ENCODE peak calls at places on chromosomes 6 and 20, in six cellular contexts. One of them, this sample, is unnamed. For H3K36me3, the result is how much of the 10 kb centered on the place peaks cover.

GRCh38 chr6:11918021-11918738 is 93.9 kb upstream of the HIVEP1 start:
- DNase-seq in mammary epithelial cell: peak
- DNase-seq in hepatocyte: peak
- DNase-seq in heart left ventricle: no peak
- DNase-seq in PC-3: no peak
- DNase-seq in psoas muscle: no peak
- DNase-seq in this sample: no peak

GRCh38 chr20:52104546-52105044 is 87.0 kb downstream of the ZFP64 start:
- DNase-seq in mammary epithelial cell: no peak
- DNase-seq in psoas muscle: no peak
- DNase-seq in hepatocyte: peak
- DNase-seq in heart left ventricle: no peak
- DNase-seq in PC-3: no peak
- DNase-seq in this sample: no peak

GRCh38 chr6:113104546-113105325 is 752.4 kb upstream of the MARCKS start:
- DNase-seq in heart left ventricle: no peak
- DNase-seq in psoas muscle: no peak
- DNase-seq in mammary epithelial cell: no peak
- DNase-seq in PC-3: no peak
- DNase-seq in hepatocyte: no peak
- DNase-seq in this sample: no peak

GRCh38 chr6:29976588-29977424 is 34.5 kb downstream of the HLA-A start:
- DNase-seq in hepatocyte: peak
- DNase-seq in psoas muscle: peak
- DNase-seq in PC-3: peak
- DNase-seq in heart left ventricle: peak
- DNase-seq in mammary epithelial cell: peak
- DNase-seq in this sample: peak

GRCh38 chr20:24034820-24035219 is 46.2 kb upstream of the GGTLC1 start:
- DNase-seq in PC-3: peak
- DNase-seq in psoas muscle: no peak
- DNase-seq in mammary epithelial cell: peak
- DNase-seq in hepatocyte: peak
- DNase-seq in heart left ventricle: no peak
- DNase-seq in this sample: no peak

GRCh38 chr6:75624335-75624734 is 22.7 kb downstream of the SENP6 start:
- DNase-seq in heart left ventricle: no peak
- DNase-seq in psoas muscle: no peak
- DNase-seq in hepatocyte: no peak
- DNase-seq in mammary epithelial cell: no peak
- DNase-seq in PC-3: no peak
- DNase-seq in this sample: no peak

GRCh38 chr6:143971453-143971852 is 36.6 kb downstream of the PLAGL1 start:
- DNase-seq in PC-3: no peak
- DNase-seq in mammary epithelial cell: no peak
- DNase-seq in psoas muscle: no peak
- DNase-seq in heart left ventricle: no peak
- DNase-seq in hepatocyte: no peak
- DNase-seq in this sample: no peak

GRCh38 chr20:41475507-41475906 is 108.9 kb upstream of the EMILIN3 start:
- DNase-seq in heart left ventricle: no peak
- DNase-seq in mammary epithelial cell: no peak
- DNase-seq in PC-3: no peak
- DNase-seq in psoas muscle: no peak
- DNase-seq in hepatocyte: no peak
- DNase-seq in this sample: no peak

GRCh38 chr20:22582386-22582959 is 1.9 kb downstream of the FOXA2 start:
- DNase-seq in psoas muscle: no peak
- DNase-seq in mammary epithelial cell: no peak
- DNase-seq in hepatocyte: no peak
- DNase-seq in heart left ventricle: no peak
- DNase-seq in PC-3: no peak
- DNase-seq in this sample: no peak

GRCh38 chr6:27209659-27210269 is 37.7 kb upstream of the PRSS16 start:
- DNase-seq in psoas muscle: no peak
- DNase-seq in heart left ventricle: no peak
- DNase-seq in PC-3: no peak
- DNase-seq in hepatocyte: no peak
- DNase-seq in mammary epithelial cell: no peak
- DNase-seq in this sample: no peak

GRCh38 chr6:78589426-78589825 is 277.9 kb upstream of the IRAK1BP1 start:
- DNase-seq in PC-3: no peak
- DNase-seq in psoas muscle: no peak
- DNase-seq in hepatocyte: no peak
- DNase-seq in mammary epithelial cell: no peak
- DNase-seq in heart left ventricle: no peak
- DNase-seq in this sample: no peak
- H3K36me3 ChIP-seq in PC-3: under half
- H3K36me3 ChIP-seq in psoas muscle: under half
- H3K36me3 ChIP-seq in hepatocyte: under half
- H3K36me3 ChIP-seq in mammary epithelial cell: under half
- H3K36me3 ChIP-seq in heart left ventricle: under half
- H3K36me3 ChIP-seq in this sample: under half

DNA sequence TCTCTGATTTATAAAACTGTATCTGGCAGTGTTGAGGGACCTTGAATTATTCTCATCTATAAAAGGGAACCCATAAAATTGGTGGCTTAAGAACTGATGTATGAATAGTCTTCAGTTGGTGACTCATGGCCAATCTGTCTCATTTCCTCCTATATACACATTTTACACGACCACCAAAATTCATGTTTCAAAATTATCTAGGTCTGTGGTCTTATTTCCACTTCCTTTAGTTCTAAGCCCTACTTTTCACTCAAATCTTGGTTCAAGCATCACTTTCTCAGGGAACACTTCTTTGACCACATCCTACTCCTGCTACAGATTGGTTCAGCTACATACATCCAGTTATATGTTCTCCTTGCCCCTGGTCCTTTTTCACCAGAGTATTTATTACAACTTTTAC is 18.6 kb upstream of the ENPP1 start:
- DNase-seq in mammary epithelial cell: no peak
- DNase-seq in PC-3: peak
- DNase-seq in psoas muscle: no peak
- DNase-seq in hepatocyte: no peak
- DNase-seq in heart left ventricle: no peak
- DNase-seq in this sample: no peak
- TF ChIP-seq CTCF in mammary epithelial cell: no peak
- TF ChIP-seq CTCF in PC-3: no peak
- TF ChIP-seq CTCF in psoas muscle: no peak
- TF ChIP-seq CTCF in hepatocyte: no peak
- TF ChIP-seq CTCF in heart left ventricle: no peak
- TF ChIP-seq CTCF in this sample: no peak

GRCh38 chr6:168078943-168079405 is at the start of gene FRMD1:
- DNase-seq in mammary epithelial cell: no peak
- DNase-seq in hepatocyte: peak
- DNase-seq in PC-3: no peak
- DNase-seq in heart left ventricle: no peak
- DNase-seq in psoas muscle: no peak
- DNase-seq in this sample: no peak

GRCh38 chr6:168080397-168081077 is 1.5 kb upstream of the FRMD1 start:
- DNase-seq in mammary epithelial cell: no peak
- DNase-seq in hepatocyte: no peak
- DNase-seq in PC-3: no peak
- DNase-seq in psoas muscle: no peak
- DNase-seq in heart left ventricle: no peak
- DNase-seq in this sample: no peak

GRCh38 chr6:168084465-168085160 is 5.6 kb upstream of the FRMD1 start:
- DNase-seq in hepatocyte: no peak
- DNase-seq in mammary epithelial cell: no peak
- DNase-seq in psoas muscle: no peak
- DNase-seq in PC-3: no peak
- DNase-seq in heart left ventricle: no peak
- DNase-seq in this sample: no peak

GRCh38 chr6:168083142-168083885 is 4.3 kb upstream of the FRMD1 start:
- DNase-seq in heart left ventricle: no peak
- DNase-seq in hepatocyte: no peak
- DNase-seq in psoas muscle: no peak
- DNase-seq in mammary epithelial cell: no peak
- DNase-seq in PC-3: no peak
- DNase-seq in this sample: no peak

DNA sequence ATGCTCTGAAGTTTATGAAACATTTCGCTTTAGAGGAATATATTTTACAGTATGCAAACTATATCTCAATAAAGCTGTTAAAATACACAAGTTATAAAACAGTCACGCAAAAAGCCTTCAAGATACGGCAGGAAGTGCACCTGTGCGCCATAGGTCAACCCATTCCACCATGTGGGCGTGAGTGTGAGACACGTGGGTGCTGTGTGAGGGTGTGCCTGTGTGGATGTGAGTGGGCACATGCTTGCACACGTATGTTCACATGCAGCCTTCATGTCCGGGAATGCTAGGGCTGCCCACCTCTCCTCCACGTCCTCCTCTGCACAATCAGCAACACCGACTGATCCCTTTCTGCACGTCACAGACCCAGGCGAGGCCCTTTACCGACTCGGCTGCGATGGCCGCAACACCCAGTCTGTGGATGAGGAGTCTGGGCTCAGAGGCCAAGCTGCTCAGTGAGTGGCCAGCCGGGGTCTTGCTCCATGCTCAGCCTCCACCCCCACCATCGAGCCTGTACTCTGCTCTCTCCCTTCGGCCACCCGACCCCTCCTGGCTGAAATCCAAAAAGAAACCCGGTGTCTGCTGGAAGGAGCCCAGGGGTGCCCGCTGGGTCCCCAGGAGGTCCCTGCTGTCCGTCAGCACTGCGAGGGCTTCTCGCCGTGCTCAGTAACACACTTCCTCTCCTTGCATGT is 3.0 kb upstream of the FRMD1 start:
- DNase-seq in psoas muscle: no peak
- DNase-seq in heart left ventricle: no peak
- DNase-seq in mammary epithelial cell: no peak
- DNase-seq in PC-3: no peak
- DNase-seq in hepatocyte: no peak
- DNase-seq in this sample: no peak
- H3K36me3 ChIP-seq in psoas muscle: under half
- H3K36me3 ChIP-seq in heart left ventricle: under half
- H3K36me3 ChIP-seq in mammary epithelial cell: under half
- H3K36me3 ChIP-seq in PC-3: under half
- H3K36me3 ChIP-seq in hepatocyte: under half
- H3K36me3 ChIP-seq in this sample: under half

DNA sequence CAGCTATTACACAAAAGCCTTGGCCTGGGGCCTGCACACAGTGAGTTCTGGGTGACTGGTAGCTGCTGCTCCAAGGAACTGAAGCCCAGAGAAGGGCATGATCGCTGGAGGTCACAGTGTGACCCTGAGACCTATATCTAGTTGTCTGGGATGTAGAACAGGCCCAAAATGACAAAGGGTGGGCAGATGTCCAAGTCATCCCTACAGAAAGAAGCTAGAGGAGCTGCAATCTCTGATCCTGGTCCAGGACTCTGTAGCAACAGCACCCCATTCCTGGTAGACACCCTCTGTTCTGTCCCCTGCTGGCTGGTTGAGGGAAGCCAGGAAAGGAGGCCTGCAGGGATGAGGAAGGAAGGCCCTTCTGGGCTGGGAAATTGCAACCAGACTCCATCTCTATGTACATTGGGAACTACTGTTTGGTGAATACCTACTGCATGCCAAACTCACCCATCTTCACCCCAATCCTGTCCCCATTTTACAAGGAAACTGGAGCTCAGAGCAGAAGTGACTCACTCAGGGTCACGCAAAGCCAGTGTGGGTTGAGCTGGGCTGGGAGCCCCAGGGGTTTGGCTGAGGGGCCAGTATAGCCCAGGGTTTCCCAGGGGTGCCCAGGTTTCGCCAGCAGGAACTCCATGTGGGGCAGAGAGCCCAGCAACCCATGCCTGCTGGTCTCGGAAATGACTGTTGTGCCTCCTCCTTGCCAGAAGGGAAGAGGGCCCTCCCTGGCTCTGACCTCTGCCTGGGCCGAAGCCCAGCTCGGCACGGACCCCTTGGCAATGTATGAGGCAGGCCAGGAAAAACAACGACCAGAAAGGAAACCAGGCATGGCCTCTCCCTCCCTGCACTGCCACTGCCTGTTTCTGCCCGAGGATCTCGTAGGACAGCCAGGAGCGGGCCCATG is 44.9 kb upstream of the TLDC2 start:
- DNase-seq in hepatocyte: no peak
- DNase-seq in PC-3: peak
- DNase-seq in mammary epithelial cell: no peak
- DNase-seq in heart left ventricle: peak
- DNase-seq in psoas muscle: peak
- DNase-seq in this sample: peak
- TF ChIP-seq CTCF in hepatocyte: no peak
- TF ChIP-seq CTCF in PC-3: peak
- TF ChIP-seq CTCF in mammary epithelial cell: peak
- TF ChIP-seq CTCF in heart left ventricle: peak
- TF ChIP-seq CTCF in psoas muscle: no peak
- TF ChIP-seq CTCF in this sample: peak

GRCh38 chr6:142200846-142201628 is 54.0 kb downstream of the VTA1 start:
- DNase-seq in mammary epithelial cell: no peak
- DNase-seq in heart left ventricle: no peak
- DNase-seq in psoas muscle: no peak
- DNase-seq in PC-3: no peak
- DNase-seq in hepatocyte: no peak
- DNase-seq in this sample: no peak
- H3K36me3 ChIP-seq in mammary epithelial cell: under half
- H3K36me3 ChIP-seq in heart left ventricle: under half
- H3K36me3 ChIP-seq in psoas muscle: half or more
- H3K36me3 ChIP-seq in PC-3: under half
- H3K36me3 ChIP-seq in hepatocyte: under half
- H3K36me3 ChIP-seq in this sample: under half

GRCh38 chr6:190596-191395 is 101.5 kb upstream of the DUSP22 start:
- DNase-seq in PC-3: peak
- DNase-seq in hepatocyte: no peak
- DNase-seq in mammary epithelial cell: no peak
- DNase-seq in heart left ventricle: no peak
- DNase-seq in psoas muscle: no peak
- DNase-seq in this sample: no peak
- TF ChIP-seq CTCF in PC-3: peak
- TF ChIP-seq CTCF in hepatocyte: no peak
- TF ChIP-seq CTCF in mammary epithelial cell: no peak
- TF ChIP-seq CTCF in heart left ventricle: no peak
- TF ChIP-seq CTCF in psoas muscle: no peak
- TF ChIP-seq CTCF in this sample: no peak

DNA sequence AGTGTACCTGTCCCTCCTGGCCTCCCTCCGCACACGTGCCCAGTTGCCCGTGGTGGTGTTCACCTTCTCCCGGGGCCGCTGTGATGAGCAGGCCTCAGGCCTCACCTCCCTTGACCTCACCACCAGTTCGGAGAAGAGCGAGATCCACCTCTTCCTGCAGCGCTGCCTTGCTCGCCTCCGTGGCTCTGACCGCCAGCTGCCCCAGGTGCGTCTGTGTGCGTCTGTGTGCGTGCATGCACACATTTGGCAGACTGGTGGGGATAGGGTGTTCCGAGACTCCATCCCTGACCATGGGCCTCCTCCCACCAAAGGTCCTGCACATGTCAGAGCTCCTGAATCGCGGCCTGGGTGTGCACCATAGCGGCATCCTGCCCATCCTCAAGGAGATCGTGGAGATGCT is 4.9 kb downstream of the SKIC2 start:
- DNase-seq in heart left ventricle: no peak
- DNase-seq in hepatocyte: no peak
- DNase-seq in mammary epithelial cell: no peak
- DNase-seq in PC-3: no peak
- DNase-seq in psoas muscle: no peak
- DNase-seq in this sample: no peak
- H3K36me3 ChIP-seq in heart left ventricle: under half
- H3K36me3 ChIP-seq in hepatocyte: under half
- H3K36me3 ChIP-seq in mammary epithelial cell: under half
- H3K36me3 ChIP-seq in PC-3: half or more
- H3K36me3 ChIP-seq in psoas muscle: half or more
- H3K36me3 ChIP-seq in this sample: half or more

GRCh38 chr6:130037207-130037811 is 18.9 kb downstream of the L3MBTL3 start:
- DNase-seq in heart left ventricle: no peak
- DNase-seq in psoas muscle: no peak
- DNase-seq in PC-3: peak
- DNase-seq in hepatocyte: no peak
- DNase-seq in mammary epithelial cell: no peak
- DNase-seq in this sample: no peak
- TF ChIP-seq CTCF in heart left ventricle: no peak
- TF ChIP-seq CTCF in psoas muscle: peak
- TF ChIP-seq CTCF in PC-3: peak
- TF ChIP-seq CTCF in hepatocyte: peak
- TF ChIP-seq CTCF in mammary epithelial cell: peak
- TF ChIP-seq CTCF in this sample: peak

This sample was measured in left ventricle myocardium inferior.